ENCODE peak calls at places on chromosomes 6 and 20, in eight cellular contexts. L is nucleus accumbens; Y is HCEC 1CT; I is CD8-positive, alpha-beta memory T cell; X is skeletal muscle cell; T is NCI-H748 treated with DMSO at 0.1 percent for 48 hours; G is AG09319; Q is dorsolateral prefrontal cortex. W is an unnamed sample.

GRCh38 chr6:152948150-152948768 is 34.6 kb downstream of the FBXO5 start:
- DNase-seq in L (no peak), Y (peak; percentile 51), I (no peak), X (peak; percentile 13), T (peak; percentile 22), G (no peak), Q (no peak), W (peak; percentile 64)

GRCh38 chr6:54729716-54730115 is 116.9 kb upstream of the FAM83B start:
- DNase-seq in L (no peak), Y (no peak), I (no peak), X (no peak), T (no peak), G (no peak), Q (no peak), W (no peak)

GRCh38 chr6:17478223-17478907 is 85.0 kb downstream of the CAP2 start:
- DNase-seq in L (no peak), Y (no peak), I (no peak), X (no peak), T (no peak), G (no peak), Q (no peak), W (no peak)

GRCh38 chr6:53325785-53326184 is 23.0 kb downstream of the ELOVL5 start:
- DNase-seq in L (no peak), Y (no peak), I (no peak), X (no peak), T (no peak), G (no peak), Q (no peak), W (no peak)

GRCh38 chr6:44234101-44235090 is 11.0 kb downstream of the SLC29A1 start:
- DNase-seq in L (peak; percentile 89), Y (peak; percentile 72), I (no peak), X (no peak), T (no peak), G (no peak), Q (peak; percentile 89), W (peak; percentile 20)

GRCh38 chr6:128848169-128848935 is 34.6 kb upstream of the LAMA2 start:
- DNase-seq in L (no peak), Y (no peak), I (no peak), X (no peak), T (no peak), G (no peak), Q (no peak), W (no peak)

GRCh38 chr20:905396-905961 is 10.7 kb downstream of the ANGPT4 start:
- DNase-seq in L (no peak), Y (no peak), I (no peak), X (no peak), T (no peak), G (no peak), Q (no peak), W (no peak)

GRCh38 chr6:37308084-37308817 is 45.5 kb upstream of the RNF8 start:
- DNase-seq in L (no peak), Y (peak; percentile 7), I (no peak), X (no peak), T (peak; percentile 96), G (no peak), Q (peak; percentile 32), W (peak; percentile 99)

GRCh38 chr20:50054626-50055511 is 58.1 kb downstream of the UBE2V1 start:
- DNase-seq in L (peak; percentile 81), Y (no peak), I (no peak), X (no peak), T (no peak), G (peak; percentile 49), Q (peak; percentile 86), W (no peak)

GRCh38 chr6:142373268-142374089 is 71.7 kb downstream of the ADGRG6 start:
- DNase-seq in L (no peak), Y (no peak), I (no peak), X (no peak), T (no peak), G (no peak), Q (no peak), W (no peak)

GRCh38 chr6:169038691-169039090 is 215.0 kb downstream of the THBS2 start:
- DNase-seq in L (no peak), Y (no peak), I (no peak), X (no peak), T (no peak), G (peak; percentile 49), Q (no peak), W (no peak)

GRCh38 chr20:31860431-31861345 is 9.6 kb downstream of the DUSP15 start:
- DNase-seq in L (no peak), Y (peak; percentile 29), I (no peak), X (no peak), T (no peak), G (no peak), Q (no peak), W (peak; percentile 42)

GRCh38 chr6:52815167-52816092 is 11.8 kb upstream of the GSTA1 start:
- DNase-seq in L (peak; percentile 3), Y (peak; percentile 51), I (peak; percentile 18), X (no peak), T (peak; percentile 47), G (no peak), Q (no peak), W (peak; percentile 8)

GRCh38 chr6:75605635-75606034 is 4.0 kb downstream of the SENP6 start:
- DNase-seq in L (no peak), Y (no peak), I (no peak), X (no peak), T (no peak), G (no peak), Q (no peak), W (no peak)

GRCh38 chr6:121770943-121771342 is 335.5 kb downstream of the GJA1 start:
- DNase-seq in L (no peak), Y (peak; percentile 26), I (no peak), X (no peak), T (no peak), G (no peak), Q (no peak), W (no peak)

GRCh38 chr6:19988555-19988954 is 151.4 kb downstream of the ID4 start:
- DNase-seq in L (no peak), Y (no peak), I (no peak), X (no peak), T (no peak), G (no peak), Q (no peak), W (no peak)

W was measured in NCI-H1105 treated with DMSO at 0.1 percent for 48 hours.